ENCODE peak calls at places on chromosome 2, in four cellular contexts. P is ACHN, H is COR-L47, G is nephron progenitor cell. Q is an unnamed sample.

GRCh38 chr2:212142616-212143015 is 396.0 kb downstream of the ERBB4 start:
- DNase-seq in P (no peak), H (no peak), G (no peak), Q (no peak)

GRCh38 chr2:69989422-69990128 is 28.1 kb upstream of the ASPRV1 start:
- DNase-seq in P (no peak), H (no peak), G (no peak), Q (no peak)

GRCh38 chr2:70946832-70947442 is 11.2 kb downstream of the ATP6V1B1 start:
- DNase-seq in P (peak), H (peak), G (peak), Q (peak)

GRCh38 chr2:206562375-206562774 is 79.9 kb upstream of the FAM237A start:
- DNase-seq in P (no peak), H (no peak), G (no peak), Q (peak)

GRCh38 chr2:37080674-37081073 is 3.5 kb downstream of the HEATR5B start:
- DNase-seq in P (no peak), H (no peak), G (no peak), Q (no peak)

GRCh38 chr2:174492963-174493431 is 6.2 kb upstream of the GPR155 start:
- DNase-seq in P (no peak), H (no peak), G (no peak), Q (no peak)

GRCh38 chr2:176923205-176923604 is 289.4 kb upstream of the HNRNPA3 start:
- DNase-seq in P (no peak), H (no peak), G (no peak), Q (no peak)

GRCh38 chr2:148282201-148282600 is 261.3 kb downstream of the MBD5 start:
- DNase-seq in P (no peak), H (no peak), G (no peak), Q (peak)

GRCh38 chr2:38251940-38252339 is 125.1 kb downstream of the ATL2 start:
- DNase-seq in P (no peak), H (no peak), G (no peak), Q (no peak)

GRCh38 chr2:190489475-190489874 is 45.0 kb downstream of the NEMP2 start:
- DNase-seq in P (no peak), H (no peak), G (no peak), Q (no peak)

GRCh38 chr2:181106789-181107418 is 126.5 kb downstream of the UBE2E3 start:
- DNase-seq in P (peak), H (no peak), G (no peak), Q (no peak)

GRCh38 chr2:29749843-29750242 is 171.5 kb downstream of the ALK start:
- DNase-seq in P (no peak), H (no peak), G (no peak), Q (no peak)

GRCh38 chr2:241035142-241035817 is 36.9 kb downstream of the SNED1 start:
- DNase-seq in P (no peak), H (no peak), G (peak), Q (no peak)

GRCh38 chr2:10019174-10019971 is 24.0 kb upstream of the KLF11 start:
- DNase-seq in P (no peak), H (no peak), G (no peak), Q (no peak)

GRCh38 chr2:9291866-9292265 is 85.3 kb downstream of the ASAP2 start:
- DNase-seq in P (no peak), H (no peak), G (no peak), Q (no peak)

GRCh38 chr2:80073134-80073561 is 231.4 kb downstream of the LRRTM1 start:
- DNase-seq in P (peak), H (peak), G (peak), Q (peak)

GRCh38 chr2:40372586-40372985 is 79.3 kb downstream of the SLC8A1 start:
- DNase-seq in P (no peak), H (no peak), G (no peak), Q (no peak)

GRCh38 chr2:16243411-16243996 is 303.2 kb downstream of the MYCN start:
- DNase-seq in P (no peak), H (no peak), G (no peak), Q (no peak)

GRCh38 chr2:214699236-214699635 is 110.2 kb downstream of the BARD1 start:
- DNase-seq in P (no peak), H (no peak), G (no peak), Q (no peak)

GRCh38 chr2:120005834-120006521 is 6.9 kb upstream of the EPB41L5 start:
- DNase-seq in P (no peak), H (no peak), G (no peak), Q (no peak)

GRCh38 chr2:241620419-241620769 is 16.6 kb downstream of the THAP4 start:
- DNase-seq in P (no peak), H (no peak), G (no peak), Q (no peak)

GRCh38 chr2:11904029-11904428 is 157.6 kb downstream of the LPIN1 start:
- DNase-seq in P (no peak), H (no peak), G (no peak), Q (no peak)

GRCh38 chr2:1314254-1314653 is 99.0 kb upstream of the TPO start:
- DNase-seq in P (no peak), H (no peak), G (no peak), Q (no peak)

GRCh38 chr2:225025917-225026571 is 16.2 kb downstream of the DOCK10 start:
- DNase-seq in P (no peak), H (no peak), G (no peak), Q (no peak)

GRCh38 chr2:217868911-217869334 is 133.9 kb downstream of the TNS1 start:
- DNase-seq in P (no peak), H (no peak), G (no peak), Q (no peak)

Q was measured in NCI-H460.